ENCODE peak calls at places on chromosomes 12 and 14, in eight cellular contexts. J, H, G, Z, E, N, M and X are unnamed samples. For H3K4me1, the result is how much of the 10 kb centered on the place peaks cover.

GRCh38 chr12:95700316-95700785 is 90.2 kb downstream of the NTN4 start:
- DNase-seq in J (no peak), H (peak), G (no peak), Z (no peak), E (peak), N (no peak), M (no peak), X (no peak)

GRCh38 chr12:54592316-54592715 is 3.9 kb upstream of the PPP1R1A start:
- DNase-seq in J (no peak), H (no peak), G (no peak), Z (no peak), E (no peak), N (no peak), M (no peak), X (no peak)

GRCh38 chr14:59207506-59207933 is 19.1 kb downstream of the DAAM1 start:
- DNase-seq in J (no peak), H (no peak), G (no peak), Z (no peak), E (no peak), N (no peak), M (no peak), X (no peak)

GRCh38 chr12:69019082-69019481 is 86.1 kb upstream of the CPM start:
- DNase-seq in J (no peak), H (no peak), G (no peak), Z (no peak), E (no peak), N (no peak), M (no peak), X (no peak)

GRCh38 chr14:33602396-33602795 is 348.5 kb downstream of the EGLN3 start:
- DNase-seq in J (no peak), H (no peak), G (no peak), Z (no peak), E (no peak), N (no peak), M (no peak), X (no peak)

GRCh38 chr12:57521475-57522018 is 1.1 kb upstream of the MBD6 start:
- DNase-seq in J (peak), H (no peak), G (no peak), Z (peak), E (peak), N (no peak), M (no peak), X (peak)

GRCh38 chr12:52127683-52128450 is 48.4 kb downstream of the SMIM41 start:
- DNase-seq in J (no peak), H (no peak), G (no peak), Z (no peak), E (no peak), N (no peak), M (peak), X (no peak)

GRCh38 chr12:57868211-57868610 is 21.7 kb upstream of the CTDSP2 start:
- DNase-seq in J (peak), H (no peak), G (no peak), Z (no peak), E (no peak), N (no peak), M (no peak), X (no peak)

GRCh38 chr12:10965511-10965910 is 21.2 kb downstream of the TAS2R50 start:
- DNase-seq in J (no peak), H (no peak), G (no peak), Z (no peak), E (no peak), N (no peak), M (no peak), X (no peak)

GRCh38 chr12:92008345-92008744 is 137.3 kb downstream of the BTG1 start:
- DNase-seq in J (no peak), H (no peak), G (no peak), Z (no peak), E (no peak), N (no peak), M (no peak), X (no peak)

GRCh38 chr14:88166616-88167015 is 156.5 kb downstream of the KCNK10 start:
- DNase-seq in J (peak), H (peak), G (no peak), Z (no peak), E (no peak), N (no peak), M (no peak), X (no peak)

GRCh38 chr12:86729798-86730197 is 473.6 kb upstream of the MGAT4C start:
- DNase-seq in J (no peak), H (no peak), G (no peak), Z (no peak), E (no peak), N (no peak), M (no peak), X (no peak)

GRCh38 chr12:121893901-121894540 is 5.4 kb downstream of the PSMD9 start:
- DNase-seq in J (peak), H (peak), G (peak), Z (no peak), E (peak), N (no peak), M (no peak), X (peak)

GRCh38 chr12:27474344-27474743 is 27.8 kb downstream of the SMCO2 start:
- DNase-seq in J (no peak), H (peak), G (no peak), Z (no peak), E (no peak), N (no peak), M (no peak), X (no peak)

GRCh38 chr14:92644166-92644565 is 104.3 kb downstream of the LGMN start:
- DNase-seq in J (no peak), H (peak), G (no peak), Z (no peak), E (no peak), N (peak), M (no peak), X (no peak)

GRCh38 chr12:6603095-6603567 is 4.0 kb downstream of the CHD4 start:
- DNase-seq in J (no peak), H (no peak), G (peak), Z (peak), E (peak), N (no peak), M (peak), X (no peak)

GRCh38 chr12:13066459-13066858 is 22.3 kb downstream of the FAM234B start:
- DNase-seq in J (no peak), H (no peak), G (no peak), Z (no peak), E (no peak), N (no peak), M (no peak), X (no peak)

DNA sequence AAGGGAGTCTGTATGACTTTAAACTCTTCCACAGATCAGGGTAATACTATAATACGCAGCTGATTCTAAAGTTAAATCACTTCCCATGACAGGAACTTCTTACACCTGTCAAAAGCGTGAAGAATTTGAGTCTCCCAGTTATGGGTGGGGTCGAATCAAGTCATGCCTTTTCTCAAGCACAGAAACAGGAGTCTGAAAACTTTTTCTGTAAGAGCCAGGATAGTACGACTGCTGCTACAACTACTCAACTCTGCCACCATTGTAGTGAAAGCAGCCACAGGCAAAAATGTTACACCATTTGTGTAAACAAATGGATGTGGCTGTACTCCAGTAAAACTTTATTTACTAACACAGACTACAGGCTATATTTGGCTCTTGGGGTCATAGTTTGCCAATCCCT is 90.3 kb downstream of the DUSP6 start:
- DNase-seq in J (no peak), H (peak), G (no peak), Z (no peak), E (no peak), N (no peak), M (no peak), X (no peak)
- TF ChIP-seq EZH2phosphoT487 in J (no peak), H (no peak), G (no peak), Z (no peak), E (no peak), N (no peak), M (no peak), X (no peak)

GRCh38 chr14:76770521-76771431 is 9.5 kb downstream of the VASH1 start:
- DNase-seq in J (no peak), H (no peak), G (no peak), Z (no peak), E (no peak), N (no peak), M (no peak), X (no peak)
- H3K4me1 ChIP-seq in J (under half), H (under half), G (under half), Z (under half), E (under half), N (under half), M (under half), X (under half)

GRCh38 chr12:128190052-128190451 is 76.9 kb upstream of the TMEM132C start:
- DNase-seq in J (no peak), H (no peak), G (no peak), Z (no peak), E (no peak), N (no peak), M (no peak), X (no peak)

GRCh38 chr12:128191380-128191779 is 75.6 kb upstream of the TMEM132C start:
- DNase-seq in J (no peak), H (no peak), G (no peak), Z (no peak), E (no peak), N (no peak), M (no peak), X (no peak)

DNA sequence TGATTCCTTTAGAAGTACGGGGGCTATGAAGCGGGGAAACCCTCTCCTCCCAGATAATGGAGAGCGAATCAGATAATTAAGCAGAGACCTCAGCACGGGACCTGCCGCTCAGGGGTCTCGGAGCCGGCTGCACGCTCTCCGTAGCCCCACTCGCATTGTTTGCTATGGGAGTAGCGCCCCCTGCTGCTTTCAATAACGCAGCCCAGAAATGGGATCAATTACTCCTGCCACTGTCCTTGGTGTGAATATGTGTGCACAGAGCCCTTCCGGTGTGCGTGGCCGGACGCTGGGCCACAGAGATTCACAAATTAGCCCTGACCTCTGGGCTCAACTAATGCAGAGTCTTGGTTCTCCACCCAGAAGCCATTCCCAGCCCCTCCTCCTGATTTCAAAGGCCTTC is 76.4 kb upstream of the TMEM132C start:
- DNase-seq in J (peak), H (peak), G (no peak), Z (peak), E (no peak), N (no peak), M (peak), X (peak)
- TF ChIP-seq CTCF in J (peak), H (peak), G (peak), Z (peak), E (no peak), N (peak), M (no peak), X (peak)

DNA sequence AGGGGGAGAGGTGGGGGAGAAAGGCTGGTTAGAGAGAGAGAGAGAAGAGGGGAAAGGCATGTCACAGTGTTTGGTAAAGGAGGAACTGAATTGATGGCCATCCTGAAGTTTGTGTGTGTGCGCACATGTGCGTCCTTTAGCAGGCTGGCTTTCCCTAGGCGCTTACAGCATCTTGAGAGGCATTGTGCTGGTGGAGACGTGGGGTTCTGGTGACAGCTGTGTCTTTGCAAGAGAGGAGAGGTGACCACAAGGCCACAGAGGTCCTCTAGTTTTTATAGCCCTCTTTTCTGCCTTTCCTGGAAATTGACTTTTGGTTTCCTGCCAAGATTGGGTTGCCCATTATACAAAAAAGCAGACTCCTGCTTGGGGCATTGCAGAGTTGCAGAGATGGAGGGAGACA is 662.0 kb downstream of the VRK1 start:
- DNase-seq in J (no peak), H (no peak), G (no peak), Z (no peak), E (no peak), N (no peak), M (no peak), X (peak)
- TF ChIP-seq EZH2phosphoT487 in J (no peak), H (no peak), G (no peak), Z (no peak), E (no peak), N (no peak), M (no peak), X (no peak)

DNA sequence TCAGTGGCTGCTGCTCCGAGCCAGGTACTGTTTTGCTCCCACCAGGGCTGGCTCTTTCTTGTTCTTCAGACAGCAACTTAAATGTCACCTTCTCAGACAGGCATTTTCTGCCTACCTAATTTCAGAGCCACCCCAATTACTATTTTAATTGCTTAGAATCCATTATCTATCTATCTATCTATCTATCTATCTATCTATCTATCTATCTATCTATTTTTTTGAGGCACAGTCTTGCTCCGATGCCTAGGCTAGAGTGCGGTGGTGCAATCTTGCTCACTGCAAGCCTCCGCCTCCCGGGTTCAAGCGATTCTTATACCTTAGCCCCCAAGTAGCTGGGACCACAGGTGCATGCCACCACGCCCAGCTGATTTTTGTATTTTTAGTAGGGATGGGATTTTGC is 58.5 kb downstream of the SPPL3 start:
- DNase-seq in J (no peak), H (no peak), G (no peak), Z (no peak), E (no peak), N (no peak), M (no peak), X (no peak)
- H3K4me1 ChIP-seq in J (under half), H (under half), G (under half), Z (under half), E (half or more), N (under half), M (under half), X (under half)

GRCh38 chr12:113803829-113804140 is 162.3 kb downstream of the RBM19 start:
- DNase-seq in J (no peak), H (no peak), G (no peak), Z (no peak), E (no peak), N (no peak), M (no peak), X (no peak)

GRCh38 chr12:113805201-113805600 is 160.9 kb downstream of the RBM19 start:
- DNase-seq in J (no peak), H (no peak), G (no peak), Z (no peak), E (no peak), N (no peak), M (peak), X (no peak)

GRCh38 chr12:113800201-113800600 is 165.9 kb downstream of the RBM19 start:
- DNase-seq in J (no peak), H (no peak), G (no peak), Z (no peak), E (no peak), N (no peak), M (no peak), X (no peak)

GRCh38 chr12:113802966-113803828 is 162.9 kb downstream of the RBM19 start:
- DNase-seq in J (no peak), H (no peak), G (no peak), Z (no peak), E (no peak), N (no peak), M (no peak), X (no peak)

DNA sequence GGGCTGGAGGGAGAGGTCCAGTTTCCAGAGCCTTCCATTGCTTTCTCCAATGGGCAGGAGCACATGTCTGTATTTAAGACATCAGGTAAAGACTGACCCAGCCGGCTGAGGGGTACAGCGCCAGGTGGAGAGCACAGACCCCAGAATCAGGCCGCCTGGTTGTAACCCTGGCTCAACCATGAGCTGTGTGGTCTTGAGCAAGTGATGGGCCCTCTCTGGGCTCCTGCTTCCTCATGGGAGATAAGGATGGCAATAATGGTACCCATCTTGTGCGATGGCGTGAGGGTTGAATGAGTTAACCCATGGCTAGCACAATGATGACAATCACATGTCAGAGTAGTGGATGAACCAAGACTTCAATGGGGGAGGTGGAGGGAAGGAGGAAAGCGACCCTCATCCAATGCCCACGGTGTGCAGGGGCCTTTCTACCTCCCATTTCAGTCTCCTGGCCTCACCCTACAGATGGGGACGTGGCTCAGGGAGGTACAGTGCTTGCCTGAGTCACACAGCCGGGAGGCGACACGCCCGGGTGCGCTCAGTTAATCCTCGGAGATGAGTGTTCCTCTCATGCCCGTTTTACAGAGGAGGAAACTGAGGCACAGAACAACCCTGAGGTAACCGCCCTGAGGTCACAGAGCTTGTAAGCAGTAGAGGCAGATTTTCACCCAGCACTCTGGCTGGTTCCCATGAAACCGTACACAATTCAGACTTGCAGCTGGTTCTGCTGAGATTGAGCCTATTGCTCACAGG is 163.9 kb downstream of the RBM19 start:
- DNase-seq in J (no peak), H (peak), G (no peak), Z (no peak), E (no peak), N (no peak), M (no peak), X (no peak)
- TF ChIP-seq CTCF in J (no peak), H (no peak), G (no peak), Z (no peak), E (no peak), N (no peak), M (no peak), X (no peak)

DNA sequence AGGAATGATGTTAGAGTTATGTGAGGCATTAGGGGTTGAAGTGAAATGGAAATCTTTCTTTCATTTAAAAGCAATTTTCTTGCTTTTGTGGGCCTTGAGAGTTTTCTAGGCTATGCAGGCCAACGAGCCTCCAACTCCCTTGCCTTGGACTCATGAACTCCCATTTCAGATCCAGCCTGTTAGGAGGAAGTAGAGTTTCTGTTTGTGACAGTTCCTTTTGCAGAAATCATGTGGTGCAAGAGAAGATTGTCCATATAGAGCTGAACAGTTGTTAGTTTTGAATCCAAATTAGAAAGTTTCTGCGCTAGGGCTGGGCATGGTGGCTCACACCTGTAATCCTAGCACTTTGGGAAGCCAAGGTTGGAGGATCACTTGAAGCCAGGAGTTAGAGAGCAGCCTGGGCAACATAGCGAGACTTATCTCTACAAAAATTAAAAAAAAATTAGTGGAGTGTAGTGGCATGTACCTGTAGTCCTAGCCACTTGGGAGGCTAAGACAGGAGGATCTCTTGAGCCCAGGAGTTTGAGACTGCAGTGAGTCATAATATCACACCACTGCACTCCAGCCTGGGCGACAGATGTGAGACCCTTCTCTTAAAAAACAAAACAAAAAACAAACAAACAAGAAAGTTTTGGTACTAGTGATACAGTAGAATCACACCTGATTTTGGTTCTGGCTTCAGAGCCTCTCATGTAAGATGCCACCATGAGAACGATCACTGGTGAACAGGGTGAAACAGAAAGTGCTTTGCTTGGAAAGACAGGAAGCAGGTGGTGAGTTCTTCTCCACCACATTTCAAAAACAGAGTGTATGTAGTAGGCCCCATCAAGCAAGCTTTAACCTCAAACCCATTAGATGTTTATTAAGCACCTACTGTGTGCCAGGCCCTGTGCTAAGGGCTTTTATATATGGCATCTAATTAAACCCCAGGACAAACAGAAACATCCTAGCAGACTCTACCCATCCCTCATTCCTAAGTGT is 47.5 kb upstream of the MED13L start:
- DNase-seq in J (no peak), H (no peak), G (peak), Z (no peak), E (peak), N (no peak), M (no peak), X (no peak)
- TF ChIP-seq EZH2phosphoT487 in J (no peak), H (no peak), G (no peak), Z (no peak), E (no peak), N (no peak), M (no peak), X (no peak)